ENCODE peak calls at places on chromosomes 13 and 19, in eight cellular contexts. P, O, G, A, F, I, E and L are unnamed samples.

GRCh38 chr13:21837841-21838551 is 167.1 kb downstream of the FGF9 start:
- DNase-seq in A (no peak), F (no peak), E (no peak), I (no peak), G (no peak), P (no peak), O (no peak), L (no peak)

GRCh38 chr19:44710483-44710882 is 11.5 kb downstream of the CEACAM16 start:
- DNase-seq in E (no peak), F (no peak), G (no peak), I (no peak), P (no peak), A (no peak), O (no peak), L (no peak)

GRCh38 chr13:29713841-29714240 is 118.4 kb upstream of the SLC7A1 start:
- DNase-seq in O (peak; percentile 42), F (no peak), G (no peak), A (no peak), E (no peak), P (no peak), I (no peak), L (no peak)

GRCh38 chr13:91553584-91553983 is 155.2 kb downstream of the GPC5 start:
- DNase-seq in O (no peak), E (no peak), G (no peak), P (no peak), I (no peak), F (no peak), A (no peak), L (no peak)

GRCh38 chr13:73290844-73291243 is 232.0 kb downstream of the KLF5 start:
- DNase-seq in E (no peak), A (no peak), I (no peak), G (no peak), O (no peak), P (no peak), F (no peak), L (no peak)

GRCh38 chr13:76349700-76350099 is 536.5 kb downstream of the KCTD12 start:
- DNase-seq in G (no peak), I (no peak), O (no peak), F (no peak), P (no peak), E (no peak), A (no peak), L (no peak)

GRCh38 chr13:110319774-110320509 is 12.9 kb downstream of the COL4A2 start:
- DNase-seq in G (peak; percentile 21), E (no peak), I (no peak), P (no peak), A (no peak), O (peak; percentile 43), F (no peak), L (no peak)

GRCh38 chr13:41780736-41781708 is 179.9 kb downstream of the VWA8 start:
- DNase-seq in E (no peak), A (no peak), P (no peak), F (no peak), O (peak; percentile 74), G (no peak), I (no peak), L (no peak)

GRCh38 chr13:34458756-34459462 is 483.2 kb upstream of the NBEA start:
- DNase-seq in F (no peak), A (no peak), P (no peak), O (peak; percentile 66), G (no peak), I (no peak), E (no peak), L (no peak)

GRCh38 chr13:76969488-76970365 is 21.4 kb downstream of the ACOD1 start:
- DNase-seq in P (no peak), O (no peak), I (no peak), E (no peak), F (no peak), G (no peak), A (no peak), L (no peak)

GRCh38 chr19:3440082-3440481 is 40.2 kb downstream of the SMIM24 start:
- DNase-seq in G (peak; percentile 47), A (peak; percentile 71), P (peak; percentile 50), E (no peak), O (no peak), F (peak; percentile 21), I (peak; percentile 47), L (no peak)

GRCh38 chr13:77583551-77583950 is 48.0 kb downstream of the SCEL start:
- DNase-seq in E (no peak), G (no peak), F (no peak), I (no peak), A (no peak), O (no peak), P (no peak), L (no peak)

GRCh38 chr13:91020635-91021034 is 326.9 kb upstream of the MIR17HG start:
- DNase-seq in E (no peak), P (no peak), F (no peak), I (no peak), A (no peak), O (no peak), G (no peak), L (no peak)

GRCh38 chr13:98576963-98577822 is at the start of gene STK24:
- DNase-seq in I (peak; percentile 56), A (peak; percentile 89), O (peak; percentile 84), G (peak; percentile 49), E (no peak), P (peak; percentile 65), F (peak; percentile 77), L (peak; percentile 64)

GRCh38 chr19:7417671-7418324 is 69.1 kb downstream of the ARHGEF18 start:
- DNase-seq in O (no peak), I (no peak), A (no peak), P (no peak), F (no peak), G (no peak), E (no peak), L (no peak)

GRCh38 chr19:58551123-58551497 is 3.8 kb downstream of the CHMP2A start:
- DNase-seq in O (no peak), G (no peak), A (no peak), I (no peak), E (no peak), F (no peak), P (no peak), L (no peak)

GRCh38 chr19:40139533-40140287 is 49.0 kb upstream of the ZNF780A start:
- DNase-seq in O (peak; percentile 73), P (no peak), G (no peak), I (peak; percentile 51), A (no peak), F (no peak), E (no peak), L (no peak)

GRCh38 chr13:26977541-26977940 is 194.1 kb downstream of the USP12 start:
- DNase-seq in F (no peak), P (no peak), O (no peak), I (no peak), E (no peak), A (no peak), G (no peak), L (no peak)

GRCh38 chr19:9528757-9529336 is 9.6 kb downstream of the ZNF426 start:
- DNase-seq in O (peak; percentile 28), E (no peak), P (no peak), A (no peak), F (no peak), G (no peak), I (no peak), L (no peak)

GRCh38 chr19:41366089-41366488 is 2.1 kb upstream of the B9D2 start:
- DNase-seq in A (no peak), F (no peak), G (no peak), O (no peak), P (no peak), E (no peak), I (no peak), L (no peak)

GRCh38 chr19:7426986-7427385 is 61.8 kb downstream of the PEX11G start:
- DNase-seq in I (peak; percentile 42), P (no peak), E (no peak), G (peak; percentile 4), O (no peak), A (no peak), F (no peak), L (no peak)

GRCh38 chr19:52170863-52171320 is 529 bp downstream of the ZNF836 start:
- DNase-seq in A (peak; percentile 52), P (no peak), I (no peak), G (no peak), O (no peak), E (no peak), F (no peak), L (peak; percentile 51)

GRCh38 chr19:46825731-46826055 is 25.0 kb downstream of the AP2S1 start:
- DNase-seq in E (no peak), F (no peak), O (no peak), P (no peak), A (no peak), I (no peak), G (no peak), L (no peak)

GRCh38 chr19:45825263-45825605 is 10.1 kb upstream of the RSPH6A start:
- DNase-seq in I (no peak), O (no peak), E (no peak), P (no peak), G (no peak), F (no peak), A (no peak), L (no peak)

GRCh38 chr19:1076951-1077350 is 10.0 kb downstream of the ARHGAP45 start:
- DNase-seq in I (peak; percentile 96), A (peak; percentile 81), F (peak; percentile 43), O (no peak), P (peak; percentile 73), G (peak; percentile 85), E (peak; percentile 86), L (peak; percentile 79)

GRCh38 chr13:27708325-27708724 is 84.0 kb upstream of the GSX1 start:
- DNase-seq in G (no peak), F (no peak), E (no peak), I (no peak), A (no peak), P (no peak), O (no peak), L (no peak)